ENCODE peak calls at places on chromosomes 1 and 21, in eight cellular contexts. One of them, this sample, is unnamed.

GRCh38 chr21:20971296-20971921 is 26.8 kb upstream of the NCAM2 start:
- DNase-seq in ovary: no peak
- DNase-seq in A673: peak
- DNase-seq in AG04450: peak
- DNase-seq in nephron progenitor cell: peak
- DNase-seq in BJ: no peak
- DNase-seq in PC-3: peak
- DNase-seq in HFFc6: peak
- DNase-seq in this sample: no peak

GRCh38 chr21:41317458-41317857 is 857 bp downstream of the FAM3B start:
- DNase-seq in nephron progenitor cell: no peak
- DNase-seq in BJ: no peak
- DNase-seq in PC-3: no peak
- DNase-seq in A673: no peak
- DNase-seq in ovary: no peak
- DNase-seq in HFFc6: no peak
- DNase-seq in AG04450: no peak
- DNase-seq in this sample: no peak

GRCh38 chr21:20802631-20803260 is 195.5 kb upstream of the NCAM2 start:
- DNase-seq in PC-3: no peak
- DNase-seq in AG04450: no peak
- DNase-seq in nephron progenitor cell: no peak
- DNase-seq in ovary: no peak
- DNase-seq in BJ: no peak
- DNase-seq in HFFc6: no peak
- DNase-seq in A673: no peak
- DNase-seq in this sample: no peak

GRCh38 chr1:196393742-196394141 is 214.5 kb downstream of the KCNT2 start:
- DNase-seq in HFFc6: peak
- DNase-seq in PC-3: peak
- DNase-seq in BJ: no peak
- DNase-seq in AG04450: no peak
- DNase-seq in ovary: no peak
- DNase-seq in A673: peak
- DNase-seq in nephron progenitor cell: no peak
- DNase-seq in this sample: no peak

GRCh38 chr1:90371106-90371813 is 345.8 kb downstream of the BARHL2 start:
- DNase-seq in A673: no peak
- DNase-seq in HFFc6: no peak
- DNase-seq in ovary: no peak
- DNase-seq in BJ: no peak
- DNase-seq in AG04450: no peak
- DNase-seq in PC-3: peak
- DNase-seq in nephron progenitor cell: no peak
- DNase-seq in this sample: no peak

GRCh38 chr1:76763678-76764077 is 103.6 kb upstream of the ST6GALNAC5 start:
- DNase-seq in PC-3: no peak
- DNase-seq in ovary: no peak
- DNase-seq in A673: no peak
- DNase-seq in BJ: no peak
- DNase-seq in nephron progenitor cell: no peak
- DNase-seq in AG04450: no peak
- DNase-seq in HFFc6: no peak
- DNase-seq in this sample: no peak

GRCh38 chr1:9437931-9438330 is 101.3 kb upstream of the SLC25A33 start:
- DNase-seq in PC-3: peak
- DNase-seq in BJ: no peak
- DNase-seq in nephron progenitor cell: no peak
- DNase-seq in A673: no peak
- DNase-seq in HFFc6: no peak
- DNase-seq in ovary: no peak
- DNase-seq in AG04450: no peak
- DNase-seq in this sample: no peak

GRCh38 chr1:221470000-221470698 is 271.7 kb downstream of the DUSP10 start:
- DNase-seq in ovary: no peak
- DNase-seq in AG04450: no peak
- DNase-seq in A673: no peak
- DNase-seq in PC-3: no peak
- DNase-seq in nephron progenitor cell: no peak
- DNase-seq in BJ: no peak
- DNase-seq in HFFc6: peak
- DNase-seq in this sample: no peak

GRCh38 chr1:175129997-175130648 is 62.5 kb downstream of the KIAA0040 start:
- DNase-seq in A673: peak
- DNase-seq in ovary: no peak
- DNase-seq in PC-3: peak
- DNase-seq in BJ: no peak
- DNase-seq in AG04450: no peak
- DNase-seq in nephron progenitor cell: no peak
- DNase-seq in HFFc6: no peak
- DNase-seq in this sample: no peak

GRCh38 chr1:59057211-59057694 is 239.6 kb upstream of the FGGY start:
- DNase-seq in AG04450: peak
- DNase-seq in BJ: peak
- DNase-seq in ovary: peak
- DNase-seq in nephron progenitor cell: peak
- DNase-seq in HFFc6: peak
- DNase-seq in A673: peak
- DNase-seq in PC-3: peak
- DNase-seq in this sample: no peak

GRCh38 chr1:160542303-160542945 is 19.4 kb upstream of the SLAMF6 start:
- DNase-seq in PC-3: no peak
- DNase-seq in A673: no peak
- DNase-seq in nephron progenitor cell: no peak
- DNase-seq in HFFc6: no peak
- DNase-seq in BJ: no peak
- DNase-seq in AG04450: no peak
- DNase-seq in ovary: no peak
- DNase-seq in this sample: no peak

GRCh38 chr1:32151319-32151787 is 28.1 kb upstream of the TXLNA start:
- DNase-seq in PC-3: no peak
- DNase-seq in A673: peak
- DNase-seq in nephron progenitor cell: no peak
- DNase-seq in BJ: no peak
- DNase-seq in ovary: no peak
- DNase-seq in AG04450: peak
- DNase-seq in HFFc6: peak
- DNase-seq in this sample: no peak

GRCh38 chr1:85544689-85545203 is 35.8 kb upstream of the CCN1 start:
- DNase-seq in AG04450: no peak
- DNase-seq in BJ: peak
- DNase-seq in ovary: no peak
- DNase-seq in HFFc6: peak
- DNase-seq in A673: no peak
- DNase-seq in nephron progenitor cell: peak
- DNase-seq in PC-3: peak
- DNase-seq in this sample: no peak

GRCh38 chr1:183075861-183076260 is 52.6 kb downstream of the LAMC1 start:
- DNase-seq in BJ: no peak
- DNase-seq in A673: peak
- DNase-seq in nephron progenitor cell: no peak
- DNase-seq in PC-3: peak
- DNase-seq in AG04450: no peak
- DNase-seq in ovary: no peak
- DNase-seq in HFFc6: no peak
- DNase-seq in this sample: no peak

GRCh38 chr1:183361081-183361480 is 57.1 kb downstream of the NMNAT2 start:
- DNase-seq in AG04450: no peak
- DNase-seq in A673: no peak
- DNase-seq in ovary: no peak
- DNase-seq in nephron progenitor cell: no peak
- DNase-seq in PC-3: no peak
- DNase-seq in BJ: no peak
- DNase-seq in HFFc6: no peak
- DNase-seq in this sample: no peak

GRCh38 chr1:12031039-12031980 is 12.0 kb downstream of the MIIP start:
- DNase-seq in ovary: peak
- DNase-seq in AG04450: no peak
- DNase-seq in A673: peak
- DNase-seq in nephron progenitor cell: peak
- DNase-seq in HFFc6: no peak
- DNase-seq in BJ: no peak
- DNase-seq in PC-3: peak
- DNase-seq in this sample: no peak

GRCh38 chr1:5891736-5892135 is 100.5 kb downstream of the NPHP4 start:
- DNase-seq in nephron progenitor cell: no peak
- DNase-seq in A673: no peak
- DNase-seq in HFFc6: peak
- DNase-seq in ovary: no peak
- DNase-seq in BJ: no peak
- DNase-seq in PC-3: no peak
- DNase-seq in AG04450: no peak
- DNase-seq in this sample: no peak

GRCh38 chr1:156767879-156768608 is 709 bp downstream of the PRCC start:
- DNase-seq in ovary: peak
- DNase-seq in BJ: no peak
- DNase-seq in AG04450: no peak
- DNase-seq in HFFc6: no peak
- DNase-seq in A673: peak
- DNase-seq in nephron progenitor cell: no peak
- DNase-seq in PC-3: no peak
- DNase-seq in this sample: peak

GRCh38 chr1:17966341-17966740 is 141.3 kb upstream of the IGSF21 start:
- DNase-seq in ovary: no peak
- DNase-seq in nephron progenitor cell: no peak
- DNase-seq in AG04450: no peak
- DNase-seq in HFFc6: no peak
- DNase-seq in PC-3: no peak
- DNase-seq in A673: peak
- DNase-seq in BJ: no peak
- DNase-seq in this sample: no peak

GRCh38 chr1:56188855-56189254 is 390.5 kb downstream of the PLPP3 start:
- DNase-seq in PC-3: no peak
- DNase-seq in A673: no peak
- DNase-seq in HFFc6: no peak
- DNase-seq in AG04450: no peak
- DNase-seq in BJ: no peak
- DNase-seq in ovary: no peak
- DNase-seq in nephron progenitor cell: no peak
- DNase-seq in this sample: no peak

GRCh38 chr1:38055398-38055797 is 8.8 kb upstream of the POU3F1 start:
- DNase-seq in BJ: no peak
- DNase-seq in nephron progenitor cell: no peak
- DNase-seq in AG04450: no peak
- DNase-seq in A673: no peak
- DNase-seq in ovary: no peak
- DNase-seq in PC-3: no peak
- DNase-seq in HFFc6: no peak
- DNase-seq in this sample: no peak

GRCh38 chr1:3638676-3639075 is 11.2 kb downstream of the WRAP73 start:
- DNase-seq in AG04450: no peak
- DNase-seq in BJ: no peak
- DNase-seq in HFFc6: no peak
- DNase-seq in ovary: no peak
- DNase-seq in A673: no peak
- DNase-seq in PC-3: no peak
- DNase-seq in nephron progenitor cell: no peak
- DNase-seq in this sample: no peak

GRCh38 chr1:169108897-169109560 is 2.5 kb downstream of the ATP1B1 start:
- DNase-seq in HFFc6: peak
- DNase-seq in BJ: no peak
- DNase-seq in AG04450: no peak
- DNase-seq in A673: peak
- DNase-seq in PC-3: peak
- DNase-seq in nephron progenitor cell: no peak
- DNase-seq in ovary: no peak
- DNase-seq in this sample: no peak
- TF ChIP-seq CTCF in HFFc6: peak
- TF ChIP-seq CTCF in BJ: peak
- TF ChIP-seq CTCF in AG04450: peak
- TF ChIP-seq CTCF in A673: peak
- TF ChIP-seq CTCF in PC-3: peak
- TF ChIP-seq CTCF in nephron progenitor cell: no peak
- TF ChIP-seq CTCF in ovary: peak
- TF ChIP-seq CTCF in this sample: no peak

DNA sequence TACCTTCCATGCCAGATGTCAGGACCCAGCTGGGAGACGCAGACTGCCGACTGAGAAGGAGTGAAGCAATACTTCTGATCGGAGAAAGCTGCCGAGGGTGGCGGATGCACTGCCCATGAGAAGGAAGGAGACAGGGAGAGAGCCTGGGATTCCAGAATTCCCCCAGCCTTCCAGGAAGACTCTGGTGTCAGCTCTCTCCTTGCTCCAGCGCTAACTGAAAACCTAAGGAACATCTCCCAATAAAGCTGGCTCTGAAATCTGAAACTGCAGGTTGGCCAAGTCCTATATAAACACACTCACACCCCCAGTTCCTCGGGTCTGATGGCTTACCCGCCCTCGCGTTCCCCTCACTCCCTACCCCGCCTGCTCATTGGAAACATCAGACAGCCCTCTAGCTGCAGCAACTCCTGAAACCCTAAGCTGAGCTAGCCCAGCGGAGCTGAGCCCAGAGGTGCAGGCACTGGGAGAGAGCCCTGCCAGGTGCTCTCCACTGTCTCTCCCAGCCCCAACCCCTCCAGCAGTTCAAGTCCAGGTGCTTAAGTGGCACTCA is 52.3 kb downstream of the PLEKHA6 start:
- DNase-seq in AG04450: no peak
- DNase-seq in nephron progenitor cell: peak
- DNase-seq in A673: no peak
- DNase-seq in PC-3: no peak
- DNase-seq in BJ: no peak
- DNase-seq in HFFc6: no peak
- DNase-seq in ovary: peak
- DNase-seq in this sample: no peak
- TF ChIP-seq CTCF in AG04450: peak
- TF ChIP-seq CTCF in nephron progenitor cell: no peak
- TF ChIP-seq CTCF in A673: no peak
- TF ChIP-seq CTCF in PC-3: no peak
- TF ChIP-seq CTCF in BJ: peak
- TF ChIP-seq CTCF in HFFc6: no peak
- TF ChIP-seq CTCF in ovary: peak
- TF ChIP-seq CTCF in this sample: no peak

GRCh38 chr21:46634966-46635323 is 529 bp upstream of the PRMT2 start:
- DNase-seq in ovary: no peak
- DNase-seq in PC-3: peak
- DNase-seq in HFFc6: peak
- DNase-seq in BJ: peak
- DNase-seq in AG04450: peak
- DNase-seq in nephron progenitor cell: no peak
- DNase-seq in A673: peak
- DNase-seq in this sample: no peak
- TF ChIP-seq CTCF in ovary: peak
- TF ChIP-seq CTCF in PC-3: no peak
- TF ChIP-seq CTCF in HFFc6: peak
- TF ChIP-seq CTCF in BJ: peak
- TF ChIP-seq CTCF in AG04450: peak
- TF ChIP-seq CTCF in nephron progenitor cell: no peak
- TF ChIP-seq CTCF in A673: peak
- TF ChIP-seq CTCF in this sample: no peak

DNA sequence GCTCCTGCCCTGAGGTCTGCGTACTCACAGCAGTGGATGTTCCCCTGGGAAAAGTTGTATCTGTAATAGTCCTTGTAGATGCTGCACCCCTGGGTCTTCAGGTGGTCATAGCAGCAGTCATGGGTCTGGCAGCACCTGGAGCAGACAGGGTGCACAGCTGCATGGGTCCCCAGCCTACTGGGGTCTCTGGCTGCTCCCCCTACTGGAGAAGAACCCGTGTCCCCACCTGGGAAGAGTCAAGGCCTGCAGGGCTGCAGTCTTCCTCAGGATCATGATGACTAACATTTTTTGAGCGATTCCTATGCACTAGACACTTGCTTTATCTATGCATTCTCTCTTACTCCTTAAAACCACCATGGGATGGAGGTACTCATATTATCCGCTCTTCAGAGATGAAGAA is 3.9 kb downstream of the PLA2G2D start:
- DNase-seq in ovary: no peak
- DNase-seq in A673: no peak
- DNase-seq in nephron progenitor cell: no peak
- DNase-seq in BJ: no peak
- DNase-seq in AG04450: no peak
- DNase-seq in HFFc6: no peak
- DNase-seq in PC-3: no peak
- DNase-seq in this sample: no peak
- TF ChIP-seq CTCF in ovary: no peak
- TF ChIP-seq CTCF in A673: no peak
- TF ChIP-seq CTCF in nephron progenitor cell: no peak
- TF ChIP-seq CTCF in BJ: no peak
- TF ChIP-seq CTCF in AG04450: no peak
- TF ChIP-seq CTCF in HFFc6: no peak
- TF ChIP-seq CTCF in PC-3: no peak
- TF ChIP-seq CTCF in this sample: no peak

This sample was measured in natural killer cell.